ENCODE peak calls at places on chromosomes 5 and 9, in six cellular contexts. One of them, this sample, is unnamed. For H3K9me3, the result is how much of the 10 kb centered on the place peaks cover.

GRCh38 chr5:8061140-8061469 is 192.2 kb downstream of the MTRR start:
- ATAC-seq in Panc1: no peak
- ATAC-seq in pancreas: no peak
- ATAC-seq in upper lobe of left lung: no peak
- ATAC-seq in left lung: no peak
- ATAC-seq in heart left ventricle: peak
- ATAC-seq in this sample: no peak

GRCh38 chr5:143760755-143761154 is 51.2 kb upstream of the HMHB1 start:
- ATAC-seq in Panc1: no peak
- ATAC-seq in pancreas: no peak
- ATAC-seq in upper lobe of left lung: no peak
- ATAC-seq in left lung: no peak
- ATAC-seq in heart left ventricle: no peak
- ATAC-seq in this sample: no peak

GRCh38 chr9:16184964-16185646 is 632.3 kb downstream of the CCDC171 start:
- ATAC-seq in Panc1: no peak
- ATAC-seq in pancreas: no peak
- ATAC-seq in upper lobe of left lung: no peak
- ATAC-seq in left lung: no peak
- ATAC-seq in heart left ventricle: no peak
- ATAC-seq in this sample: no peak

GRCh38 chr9:109977521-109977920 is 197.5 kb downstream of the PALM2AKAP2 start:
- ATAC-seq in Panc1: no peak
- ATAC-seq in pancreas: no peak
- ATAC-seq in upper lobe of left lung: no peak
- ATAC-seq in left lung: no peak
- ATAC-seq in heart left ventricle: no peak
- ATAC-seq in this sample: no peak

GRCh38 chr9:97529363-97530076 is 28.1 kb downstream of the TMOD1 start:
- ATAC-seq in Panc1: no peak
- ATAC-seq in pancreas: no peak
- ATAC-seq in upper lobe of left lung: peak
- ATAC-seq in left lung: peak
- ATAC-seq in heart left ventricle: peak
- ATAC-seq in this sample: peak

GRCh38 chr5:170597109-170597741 is 93.4 kb downstream of the KCNIP1 start:
- ATAC-seq in Panc1: no peak
- ATAC-seq in pancreas: peak
- ATAC-seq in upper lobe of left lung: no peak
- ATAC-seq in left lung: peak
- ATAC-seq in heart left ventricle: no peak
- ATAC-seq in this sample: peak

GRCh38 chr9:99579964-99580363 is 241.7 kb upstream of the NR4A3 start:
- ATAC-seq in Panc1: no peak
- ATAC-seq in pancreas: peak
- ATAC-seq in upper lobe of left lung: peak
- ATAC-seq in left lung: peak
- ATAC-seq in heart left ventricle: peak
- ATAC-seq in this sample: peak

GRCh38 chr5:95884021-95884333 is 61.5 kb upstream of the GLRX start:
- ATAC-seq in Panc1: no peak
- ATAC-seq in pancreas: no peak
- ATAC-seq in upper lobe of left lung: no peak
- ATAC-seq in left lung: peak
- ATAC-seq in heart left ventricle: no peak
- ATAC-seq in this sample: peak

GRCh38 chr5:131457193-131457592 is 177.8 kb downstream of the RAPGEF6 start:
- ATAC-seq in Panc1: no peak
- ATAC-seq in pancreas: no peak
- ATAC-seq in upper lobe of left lung: no peak
- ATAC-seq in left lung: no peak
- ATAC-seq in heart left ventricle: peak
- ATAC-seq in this sample: no peak

GRCh38 chr5:17190242-17190778 is 27.1 kb upstream of the BASP1 start:
- ATAC-seq in Panc1: peak
- ATAC-seq in pancreas: peak
- ATAC-seq in upper lobe of left lung: peak
- ATAC-seq in left lung: peak
- ATAC-seq in heart left ventricle: peak
- ATAC-seq in this sample: peak

GRCh38 chr9:127915801-127916664 is 808 bp downstream of the ST6GALNAC4 start:
- ATAC-seq in Panc1: peak
- ATAC-seq in pancreas: peak
- ATAC-seq in upper lobe of left lung: no peak
- ATAC-seq in left lung: peak
- ATAC-seq in heart left ventricle: peak
- ATAC-seq in this sample: no peak

GRCh38 chr9:36337002-36337401 is 63.1 kb downstream of the RNF38 start:
- ATAC-seq in Panc1: no peak
- ATAC-seq in pancreas: no peak
- ATAC-seq in upper lobe of left lung: no peak
- ATAC-seq in left lung: no peak
- ATAC-seq in heart left ventricle: no peak
- ATAC-seq in this sample: no peak

GRCh38 chr5:149438711-149439132 is 59.6 kb upstream of the IL17B start:
- ATAC-seq in Panc1: no peak
- ATAC-seq in pancreas: no peak
- ATAC-seq in upper lobe of left lung: no peak
- ATAC-seq in left lung: no peak
- ATAC-seq in heart left ventricle: no peak
- ATAC-seq in this sample: no peak

GRCh38 chr5:90873033-90873517 is 314.5 kb downstream of the ADGRV1 start:
- ATAC-seq in Panc1: no peak
- ATAC-seq in pancreas: peak
- ATAC-seq in upper lobe of left lung: peak
- ATAC-seq in left lung: peak
- ATAC-seq in heart left ventricle: peak
- ATAC-seq in this sample: no peak

GRCh38 chr9:109369285-109369684 is 48.4 kb upstream of the EPB41L4B start:
- ATAC-seq in Panc1: no peak
- ATAC-seq in pancreas: no peak
- ATAC-seq in upper lobe of left lung: no peak
- ATAC-seq in left lung: no peak
- ATAC-seq in heart left ventricle: no peak
- ATAC-seq in this sample: no peak

GRCh38 chr5:148808864-148809642 is 17.4 kb upstream of the ADRB2 start:
- ATAC-seq in Panc1: no peak
- ATAC-seq in pancreas: peak
- ATAC-seq in upper lobe of left lung: peak
- ATAC-seq in left lung: peak
- ATAC-seq in heart left ventricle: peak
- ATAC-seq in this sample: peak

GRCh38 chr9:92224177-92224576 is 69.3 kb downstream of the IARS1 start:
- ATAC-seq in Panc1: no peak
- ATAC-seq in pancreas: no peak
- ATAC-seq in upper lobe of left lung: no peak
- ATAC-seq in left lung: no peak
- ATAC-seq in heart left ventricle: no peak
- ATAC-seq in this sample: no peak

GRCh38 chr5:133992429-133993151 is 12.2 kb downstream of the VDAC1 start:
- ATAC-seq in Panc1: no peak
- ATAC-seq in pancreas: peak
- ATAC-seq in upper lobe of left lung: no peak
- ATAC-seq in left lung: peak
- ATAC-seq in heart left ventricle: peak
- ATAC-seq in this sample: peak

DNA sequence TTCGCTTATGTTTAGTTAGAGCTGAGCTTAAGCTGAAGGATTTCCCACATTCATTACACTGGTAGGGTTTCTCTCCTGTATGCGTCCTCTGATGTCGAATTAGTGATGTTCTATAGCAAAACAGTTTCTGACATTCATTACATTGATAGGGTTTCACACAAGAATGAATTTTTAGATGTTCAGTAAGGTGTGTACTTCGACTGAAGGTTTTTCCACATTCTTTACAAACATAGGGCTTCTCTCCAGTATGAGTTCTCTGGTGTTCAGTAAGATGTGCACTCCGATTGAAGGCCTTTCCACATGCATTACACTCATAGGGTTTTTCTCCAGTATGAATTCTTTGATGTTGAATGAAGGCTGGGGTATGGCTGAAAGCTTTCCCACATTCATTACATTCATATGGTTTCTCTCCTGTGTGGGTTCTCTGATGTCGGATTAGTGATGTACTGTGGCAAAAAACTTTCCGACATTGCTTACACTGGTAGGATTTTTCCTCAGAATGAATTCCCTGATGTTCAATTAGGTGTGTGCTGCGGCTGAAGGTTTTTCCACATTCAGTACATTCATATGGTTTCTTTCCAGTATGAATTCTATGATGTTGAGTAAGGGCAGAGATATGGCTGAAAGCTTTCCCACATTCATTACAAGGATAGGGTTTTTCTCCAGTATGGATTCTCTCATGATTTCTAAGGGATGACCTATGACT is 14.6 kb downstream of the ZNF883 start:
- ATAC-seq in Panc1: no peak
- ATAC-seq in pancreas: no peak
- ATAC-seq in upper lobe of left lung: no peak
- ATAC-seq in left lung: no peak
- ATAC-seq in heart left ventricle: no peak
- ATAC-seq in this sample: no peak
- H3K9me3 ChIP-seq in Panc1: under half
- H3K9me3 ChIP-seq in pancreas: under half
- H3K9me3 ChIP-seq in upper lobe of left lung: half or more
- H3K9me3 ChIP-seq in left lung: under half
- H3K9me3 ChIP-seq in heart left ventricle: under half
- H3K9me3 ChIP-seq in this sample: under half

DNA sequence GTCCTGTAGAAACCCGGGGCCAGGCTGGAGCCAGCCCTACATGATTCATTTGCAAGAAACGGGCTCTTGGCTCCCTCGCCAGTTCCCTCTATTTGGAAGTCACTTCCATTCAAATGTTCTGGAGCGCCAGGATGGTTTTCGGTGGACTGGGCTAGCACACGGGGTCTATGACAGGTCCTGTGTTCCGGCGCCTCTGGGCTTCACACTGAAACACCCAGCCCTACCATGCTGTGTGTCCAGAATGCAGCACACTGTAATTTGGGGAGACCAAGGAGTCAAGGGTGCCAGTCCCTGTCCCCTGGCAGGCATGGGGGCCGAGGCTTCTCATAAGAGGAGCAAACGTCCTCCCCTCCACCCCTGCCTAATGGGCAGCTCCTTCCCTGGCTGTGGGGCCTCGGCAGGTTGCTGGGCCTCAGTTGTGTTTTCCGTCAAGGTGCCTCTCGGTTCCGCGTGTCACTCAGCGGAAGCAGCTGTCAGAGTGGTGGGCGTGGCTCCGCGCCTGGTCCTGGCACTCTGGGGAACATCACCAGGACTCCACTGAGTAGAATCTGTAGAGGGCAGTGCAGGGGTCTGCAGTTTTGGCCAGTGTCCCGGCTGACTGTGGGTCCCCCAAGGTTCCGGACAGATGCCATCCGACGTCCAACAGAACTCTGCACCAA is 18.1 kb upstream of the COL5A1 start:
- ATAC-seq in Panc1: no peak
- ATAC-seq in pancreas: no peak
- ATAC-seq in upper lobe of left lung: no peak
- ATAC-seq in left lung: no peak
- ATAC-seq in heart left ventricle: no peak
- ATAC-seq in this sample: no peak
- H3K27ac ChIP-seq in Panc1: no peak
- H3K27ac ChIP-seq in pancreas: no peak
- H3K27ac ChIP-seq in upper lobe of left lung: peak
- H3K27ac ChIP-seq in left lung: no peak
- H3K27ac ChIP-seq in heart left ventricle: no peak
- H3K27ac ChIP-seq in this sample: no peak

DNA sequence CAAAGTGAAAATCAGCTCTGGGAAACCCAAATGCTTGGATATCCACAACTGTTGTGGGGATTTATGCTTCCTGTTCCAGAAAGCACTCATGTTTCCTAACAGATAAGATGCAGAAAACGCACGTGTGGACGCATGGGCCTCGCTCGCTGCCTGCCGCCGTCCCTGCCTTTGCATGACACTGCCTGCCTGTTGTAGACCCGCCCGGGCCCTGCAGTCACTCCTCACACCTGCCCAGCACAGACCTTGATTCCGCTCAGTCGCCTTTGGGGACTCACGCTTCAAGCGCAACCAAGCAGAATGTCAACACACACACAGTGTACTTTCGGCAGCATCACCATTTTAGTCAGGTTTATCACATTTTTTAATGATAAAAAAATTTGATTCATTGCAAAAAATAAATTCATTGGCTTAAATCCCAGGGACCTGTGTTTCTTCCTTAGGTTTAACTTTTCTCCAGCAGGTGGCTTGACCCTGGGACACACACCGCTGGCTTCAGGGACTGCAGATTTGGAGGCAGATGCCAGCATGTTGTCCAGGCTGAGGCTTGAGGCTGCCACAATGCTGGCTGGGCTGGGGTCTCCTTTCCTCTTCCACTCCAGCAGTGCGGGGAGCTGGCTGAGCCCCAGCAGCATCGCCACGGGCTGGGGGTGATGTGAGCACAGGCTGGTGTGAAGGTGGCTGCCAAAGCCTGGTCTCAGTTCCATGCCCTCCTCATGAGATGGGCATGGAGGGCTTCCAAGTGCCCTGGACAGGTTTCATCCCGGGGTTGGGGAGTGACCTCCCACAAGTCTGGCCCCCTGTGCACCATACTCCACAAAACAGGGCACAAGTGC is 416.9 kb upstream of the IRX4 start:
- ATAC-seq in Panc1: no peak
- ATAC-seq in pancreas: no peak
- ATAC-seq in upper lobe of left lung: no peak
- ATAC-seq in left lung: no peak
- ATAC-seq in heart left ventricle: no peak
- ATAC-seq in this sample: no peak
- H3K9me3 ChIP-seq in Panc1: under half
- H3K9me3 ChIP-seq in pancreas: under half
- H3K9me3 ChIP-seq in upper lobe of left lung: under half
- H3K9me3 ChIP-seq in left lung: under half
- H3K9me3 ChIP-seq in heart left ventricle: under half
- H3K9me3 ChIP-seq in this sample: under half

GRCh38 chr9:121945281-121945680 is 147.8 kb downstream of the TTLL11 start:
- ATAC-seq in Panc1: no peak
- ATAC-seq in pancreas: no peak
- ATAC-seq in upper lobe of left lung: no peak
- ATAC-seq in left lung: no peak
- ATAC-seq in heart left ventricle: no peak
- ATAC-seq in this sample: no peak
- H3K27ac ChIP-seq in Panc1: no peak
- H3K27ac ChIP-seq in pancreas: no peak
- H3K27ac ChIP-seq in upper lobe of left lung: no peak
- H3K27ac ChIP-seq in left lung: no peak
- H3K27ac ChIP-seq in heart left ventricle: no peak
- H3K27ac ChIP-seq in this sample: no peak

GRCh38 chr5:32343058-32343672 is 30.4 kb upstream of the MTMR12 start:
- ATAC-seq in Panc1: no peak
- ATAC-seq in pancreas: no peak
- ATAC-seq in upper lobe of left lung: no peak
- ATAC-seq in left lung: no peak
- ATAC-seq in heart left ventricle: no peak
- ATAC-seq in this sample: no peak
- H3K9me3 ChIP-seq in Panc1: under half
- H3K9me3 ChIP-seq in pancreas: under half
- H3K9me3 ChIP-seq in upper lobe of left lung: under half
- H3K9me3 ChIP-seq in left lung: under half
- H3K9me3 ChIP-seq in heart left ventricle: under half
- H3K9me3 ChIP-seq in this sample: under half

DNA sequence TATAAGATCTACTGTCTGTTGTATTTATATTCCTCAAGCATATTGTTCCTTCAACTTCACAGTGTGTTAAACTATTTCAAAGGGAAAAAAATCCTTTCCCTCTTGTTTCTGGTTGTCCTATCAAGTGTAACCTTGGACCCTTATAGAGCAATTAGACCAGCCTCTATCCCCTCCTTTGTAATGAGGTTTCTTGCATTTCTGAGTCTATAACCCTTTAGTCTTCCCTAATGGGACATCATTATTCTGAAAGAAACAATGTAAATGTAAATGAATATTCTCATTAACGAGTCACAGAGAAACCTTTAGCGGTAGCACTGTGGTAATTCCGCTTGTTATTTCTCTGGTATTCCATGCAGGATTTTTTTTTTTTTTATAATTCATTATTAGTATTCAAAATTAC is 197.3 kb downstream of the CNTLN start:
- ATAC-seq in Panc1: no peak
- ATAC-seq in pancreas: no peak
- ATAC-seq in upper lobe of left lung: no peak
- ATAC-seq in left lung: no peak
- ATAC-seq in heart left ventricle: no peak
- ATAC-seq in this sample: no peak
- H3K27ac ChIP-seq in Panc1: no peak
- H3K27ac ChIP-seq in pancreas: no peak
- H3K27ac ChIP-seq in upper lobe of left lung: no peak
- H3K27ac ChIP-seq in left lung: no peak
- H3K27ac ChIP-seq in heart left ventricle: no peak
- H3K27ac ChIP-seq in this sample: no peak